ENCODE peak calls at places on chromosomes 13 and 19, in eight cellular contexts. S is WTC11, W is body of pancreas, E is tibial nerve, A is adrenal gland, I is iris pigment epithelial cell, M is upper lobe of left lung, F is hypothalamus. K is an unnamed sample.

GRCh38 chr19:6229951-6230712 is 49.6 kb downstream of the MLLT1 start:
- DNase-seq in S (no peak), W (no peak), E (no peak), A (no peak), I (no peak), M (peak), F (no peak), K (no peak)

GRCh38 chr13:39016789-39017188 is 21.1 kb downstream of the PROSER1 start:
- DNase-seq in S (no peak), W (no peak), E (no peak), A (no peak), I (peak), M (no peak), F (no peak), K (no peak)

GRCh38 chr19:1166872-1167573 is 7.0 kb downstream of the SBNO2 start:
- DNase-seq in S (peak), W (no peak), E (no peak), A (peak), I (no peak), M (peak), F (no peak), K (peak)

GRCh38 chr13:22173605-22174004 is 502.7 kb downstream of the FGF9 start:
- DNase-seq in S (no peak), W (no peak), E (no peak), A (no peak), I (peak), M (no peak), F (no peak), K (no peak)

GRCh38 chr19:5115771-5116202 is 146.9 kb downstream of the KDM4B start:
- DNase-seq in S (no peak), W (peak), E (no peak), A (no peak), I (peak), M (no peak), F (no peak), K (no peak)

GRCh38 chr13:19601749-19602725 is 31.4 kb upstream of the MPHOSPH8 start:
- DNase-seq in S (peak), W (peak), E (no peak), A (no peak), I (peak), M (peak), F (no peak), K (no peak)

GRCh38 chr19:19459099-19459498 is 53.6 kb downstream of the GATAD2A start:
- DNase-seq in S (no peak), W (no peak), E (no peak), A (no peak), I (peak), M (no peak), F (no peak), K (no peak)

GRCh38 chr13:113448885-113449692 is 4.2 kb downstream of the ADPRHL1 start:
- DNase-seq in S (no peak), W (peak), E (no peak), A (peak), I (no peak), M (peak), F (peak), K (peak)

GRCh38 chr13:20492641-20493040 is 33.0 kb downstream of the CRYL1 start:
- DNase-seq in S (peak), W (no peak), E (no peak), A (peak), I (peak), M (no peak), F (no peak), K (no peak)

GRCh38 chr19:1453525-1454371 is 3.8 kb downstream of the APC2 start:
- DNase-seq in S (no peak), W (peak), E (peak), A (no peak), I (no peak), M (peak), F (peak), K (no peak)

GRCh38 chr19:49680473-49681351 is 3.6 kb downstream of the PRMT1 start:
- DNase-seq in S (peak), W (peak), E (peak), A (peak), I (peak), M (peak), F (peak), K (peak)

GRCh38 chr13:97335488-97336134 is 98.4 kb upstream of the RAP2A start:
- DNase-seq in S (no peak), W (no peak), E (no peak), A (no peak), I (no peak), M (no peak), F (no peak), K (no peak)

GRCh38 chr13:66586489-66586888 is 643.6 kb downstream of the PCDH9 start:
- DNase-seq in S (no peak), W (no peak), E (no peak), A (no peak), I (peak), M (no peak), F (no peak), K (no peak)

GRCh38 chr19:10532457-10532856 is 11.2 kb upstream of the ATG4D start:
- DNase-seq in S (no peak), W (no peak), E (no peak), A (no peak), I (no peak), M (no peak), F (no peak), K (no peak)

GRCh38 chr13:72542241-72542640 is 185.2 kb downstream of the MZT1 start:
- DNase-seq in S (no peak), W (no peak), E (no peak), A (no peak), I (no peak), M (no peak), F (no peak), K (no peak)

GRCh38 chr13:21638319-21639282 is 32.3 kb upstream of the FGF9 start:
- DNase-seq in S (no peak), W (peak), E (no peak), A (peak), I (peak), M (no peak), F (no peak), K (no peak)

GRCh38 chr19:3655402-3656072 is 28.9 kb upstream of the CACTIN start:
- DNase-seq in S (no peak), W (no peak), E (no peak), A (no peak), I (peak), M (peak), F (peak), K (no peak)

GRCh38 chr13:109509154-109509905 is 277.1 kb downstream of the IRS2 start:
- DNase-seq in S (no peak), W (no peak), E (no peak), A (no peak), I (peak), M (no peak), F (no peak), K (no peak)

GRCh38 chr19:45613926-45614725 is 12.1 kb upstream of the GPR4 start:
- DNase-seq in S (no peak), W (peak), E (no peak), A (peak), I (peak), M (no peak), F (no peak), K (no peak)

GRCh38 chr13:27370305-27370853 is 54.0 kb upstream of the GTF3A start:
- DNase-seq in S (no peak), W (no peak), E (no peak), A (no peak), I (no peak), M (no peak), F (no peak), K (no peak)

GRCh38 chr19:48608798-48609263 is 2.3 kb downstream of the SPACA4 start:
- DNase-seq in S (peak), W (no peak), E (no peak), A (peak), I (no peak), M (no peak), F (no peak), K (no peak)

GRCh38 chr13:34772881-34773280 is 169.2 kb upstream of the NBEA start:
- DNase-seq in S (no peak), W (no peak), E (no peak), A (no peak), I (no peak), M (no peak), F (no peak), K (no peak)

GRCh38 chr19:44582581-44583265 is 30.6 kb upstream of the IGSF23 start:
- DNase-seq in S (peak), W (peak), E (no peak), A (peak), I (no peak), M (peak), F (no peak), K (no peak)

GRCh38 chr19:1318678-1319471 is 33.2 kb downstream of the EFNA2 start:
- DNase-seq in S (no peak), W (no peak), E (no peak), A (no peak), I (no peak), M (peak), F (no peak), K (no peak)

GRCh38 chr19:1452802-1453524 is 3.0 kb downstream of the APC2 start:
- DNase-seq in S (no peak), W (no peak), E (no peak), A (no peak), I (no peak), M (peak), F (no peak), K (no peak)

GRCh38 chr19:19661675-19662251 is 1.7 kb downstream of the ATP13A1 start:
- DNase-seq in S (no peak), W (no peak), E (no peak), A (no peak), I (peak), M (no peak), F (no peak), K (no peak)

GRCh38 chr19:3722443-3723109 is 14.4 kb downstream of the TJP3 start:
- DNase-seq in S (peak), W (peak), E (no peak), A (no peak), I (no peak), M (peak), F (no peak), K (no peak)

GRCh38 chr19:45591004-45591637 is 6.5 kb upstream of the OPA3 start:
- DNase-seq in S (peak), W (peak), E (no peak), A (peak), I (peak), M (peak), F (no peak), K (no peak)

GRCh38 chr13:72151241-72151640 is 284.2 kb upstream of the DACH1 start:
- DNase-seq in S (no peak), W (no peak), E (no peak), A (no peak), I (peak), M (no peak), F (no peak), K (no peak)

GRCh38 chr19:41111750-41112295 is 2.4 kb upstream of the CYP2F1 start:
- DNase-seq in S (no peak), W (no peak), E (no peak), A (no peak), I (no peak), M (no peak), F (no peak), K (no peak)

GRCh38 chr19:37986048-37986750 is 79.2 kb downstream of the SIPA1L3 start:
- DNase-seq in S (no peak), W (no peak), E (no peak), A (no peak), I (no peak), M (no peak), F (no peak), K (no peak)

K was measured in ovary.